ENCODE peak calls at places on chromosomes 7 and 10, in nine cellular contexts. One of them, this sample, is unnamed. For H3K4me1, the result is how much of the 10 kb centered on the place peaks cover.

GRCh38 chr7:95595825-95596182 is 512 bp downstream of the PDK4 start:
- DNase-seq in left lung: no peak
- DNase-seq in tibial artery: no peak
- DNase-seq in kidney: no peak
- DNase-seq in CD4-positive, CD25-positive, alpha-beta regulatory T cell: no peak
- DNase-seq in breast epithelium: no peak
- DNase-seq in sigmoid colon: no peak
- DNase-seq in neuronal stem cell: no peak
- DNase-seq in adrenal gland: peak
- DNase-seq in this sample: no peak

GRCh38 chr10:74585231-74586087 is 240.9 kb upstream of the KAT6B start:
- DNase-seq in left lung: no peak
- DNase-seq in tibial artery: no peak
- DNase-seq in kidney: no peak
- DNase-seq in CD4-positive, CD25-positive, alpha-beta regulatory T cell: peak
- DNase-seq in breast epithelium: no peak
- DNase-seq in sigmoid colon: no peak
- DNase-seq in neuronal stem cell: no peak
- DNase-seq in adrenal gland: peak
- DNase-seq in this sample: peak

GRCh38 chr10:124152139-124152780 is 58.9 kb upstream of the CHST15 start:
- DNase-seq in left lung: peak
- DNase-seq in tibial artery: peak
- DNase-seq in kidney: peak
- DNase-seq in CD4-positive, CD25-positive, alpha-beta regulatory T cell: no peak
- DNase-seq in breast epithelium: no peak
- DNase-seq in sigmoid colon: peak
- DNase-seq in neuronal stem cell: no peak
- DNase-seq in adrenal gland: peak
- DNase-seq in this sample: no peak

GRCh38 chr10:131570716-131571307 is 259.3 kb upstream of the TCERG1L start:
- DNase-seq in left lung: no peak
- DNase-seq in tibial artery: no peak
- DNase-seq in kidney: no peak
- DNase-seq in CD4-positive, CD25-positive, alpha-beta regulatory T cell: no peak
- DNase-seq in breast epithelium: no peak
- DNase-seq in sigmoid colon: no peak
- DNase-seq in neuronal stem cell: no peak
- DNase-seq in adrenal gland: peak
- DNase-seq in this sample: no peak

GRCh38 chr10:48608279-48608681 is 3.4 kb upstream of the ARHGAP22 start:
- DNase-seq in left lung: no peak
- DNase-seq in tibial artery: no peak
- DNase-seq in kidney: no peak
- DNase-seq in CD4-positive, CD25-positive, alpha-beta regulatory T cell: no peak
- DNase-seq in breast epithelium: no peak
- DNase-seq in sigmoid colon: no peak
- DNase-seq in neuronal stem cell: no peak
- DNase-seq in adrenal gland: peak
- DNase-seq in this sample: no peak

GRCh38 chr10:42973870-42974692 is 102.8 kb upstream of the RET start:
- DNase-seq in left lung: peak
- DNase-seq in tibial artery: no peak
- DNase-seq in kidney: peak
- DNase-seq in CD4-positive, CD25-positive, alpha-beta regulatory T cell: no peak
- DNase-seq in breast epithelium: peak
- DNase-seq in sigmoid colon: peak
- DNase-seq in neuronal stem cell: no peak
- DNase-seq in adrenal gland: peak
- DNase-seq in this sample: no peak

GRCh38 chr10:29895436-29895835 is 163.9 kb downstream of the JCAD start:
- DNase-seq in left lung: peak
- DNase-seq in tibial artery: peak
- DNase-seq in kidney: peak
- DNase-seq in CD4-positive, CD25-positive, alpha-beta regulatory T cell: no peak
- DNase-seq in breast epithelium: no peak
- DNase-seq in sigmoid colon: peak
- DNase-seq in neuronal stem cell: peak
- DNase-seq in adrenal gland: peak
- DNase-seq in this sample: no peak

GRCh38 chr10:123287594-123288247 is 133.5 kb downstream of the BUB3 start:
- DNase-seq in left lung: no peak
- DNase-seq in tibial artery: no peak
- DNase-seq in kidney: no peak
- DNase-seq in CD4-positive, CD25-positive, alpha-beta regulatory T cell: no peak
- DNase-seq in breast epithelium: no peak
- DNase-seq in sigmoid colon: no peak
- DNase-seq in neuronal stem cell: no peak
- DNase-seq in adrenal gland: peak
- DNase-seq in this sample: no peak

GRCh38 chr7:129188892-129189660 is 643 bp downstream of the SMO start:
- DNase-seq in left lung: no peak
- DNase-seq in tibial artery: no peak
- DNase-seq in kidney: peak
- DNase-seq in CD4-positive, CD25-positive, alpha-beta regulatory T cell: no peak
- DNase-seq in breast epithelium: no peak
- DNase-seq in sigmoid colon: peak
- DNase-seq in neuronal stem cell: no peak
- DNase-seq in adrenal gland: no peak
- DNase-seq in this sample: no peak

GRCh38 chr7:103547451-103548284 is 101.7 kb upstream of the SLC26A5 start:
- DNase-seq in left lung: no peak
- DNase-seq in tibial artery: no peak
- DNase-seq in kidney: no peak
- DNase-seq in CD4-positive, CD25-positive, alpha-beta regulatory T cell: no peak
- DNase-seq in breast epithelium: no peak
- DNase-seq in sigmoid colon: no peak
- DNase-seq in neuronal stem cell: no peak
- DNase-seq in adrenal gland: no peak
- DNase-seq in this sample: no peak

GRCh38 chr10:4121531-4122380 is 336.7 kb upstream of the KLF6 start:
- DNase-seq in left lung: no peak
- DNase-seq in tibial artery: no peak
- DNase-seq in kidney: no peak
- DNase-seq in CD4-positive, CD25-positive, alpha-beta regulatory T cell: no peak
- DNase-seq in breast epithelium: no peak
- DNase-seq in sigmoid colon: no peak
- DNase-seq in neuronal stem cell: no peak
- DNase-seq in adrenal gland: no peak
- DNase-seq in this sample: no peak

GRCh38 chr10:113368660-113369059 is 184.2 kb upstream of the HABP2 start:
- DNase-seq in left lung: no peak
- DNase-seq in tibial artery: no peak
- DNase-seq in kidney: no peak
- DNase-seq in CD4-positive, CD25-positive, alpha-beta regulatory T cell: no peak
- DNase-seq in breast epithelium: no peak
- DNase-seq in sigmoid colon: no peak
- DNase-seq in neuronal stem cell: no peak
- DNase-seq in adrenal gland: no peak
- DNase-seq in this sample: no peak

GRCh38 chr7:10704653-10705052 is 269.0 kb upstream of the PHF14 start:
- DNase-seq in left lung: no peak
- DNase-seq in tibial artery: no peak
- DNase-seq in kidney: no peak
- DNase-seq in CD4-positive, CD25-positive, alpha-beta regulatory T cell: no peak
- DNase-seq in breast epithelium: no peak
- DNase-seq in sigmoid colon: no peak
- DNase-seq in neuronal stem cell: no peak
- DNase-seq in adrenal gland: no peak
- DNase-seq in this sample: no peak

GRCh38 chr10:75493464-75493863 is 62.0 kb downstream of the LRMDA start:
- DNase-seq in left lung: no peak
- DNase-seq in tibial artery: peak
- DNase-seq in kidney: no peak
- DNase-seq in CD4-positive, CD25-positive, alpha-beta regulatory T cell: no peak
- DNase-seq in breast epithelium: no peak
- DNase-seq in sigmoid colon: no peak
- DNase-seq in neuronal stem cell: no peak
- DNase-seq in adrenal gland: no peak
- DNase-seq in this sample: no peak

GRCh38 chr10:11373626-11374310 is 237.7 kb downstream of the USP6NL start:
- DNase-seq in left lung: no peak
- DNase-seq in tibial artery: no peak
- DNase-seq in kidney: no peak
- DNase-seq in CD4-positive, CD25-positive, alpha-beta regulatory T cell: no peak
- DNase-seq in breast epithelium: no peak
- DNase-seq in sigmoid colon: no peak
- DNase-seq in neuronal stem cell: no peak
- DNase-seq in adrenal gland: no peak
- DNase-seq in this sample: no peak

GRCh38 chr10:124059552-124059951 is 33.8 kb downstream of the CHST15 start:
- DNase-seq in left lung: no peak
- DNase-seq in tibial artery: no peak
- DNase-seq in kidney: no peak
- DNase-seq in CD4-positive, CD25-positive, alpha-beta regulatory T cell: no peak
- DNase-seq in breast epithelium: no peak
- DNase-seq in sigmoid colon: no peak
- DNase-seq in neuronal stem cell: no peak
- DNase-seq in adrenal gland: no peak
- DNase-seq in this sample: no peak

GRCh38 chr10:128525444-128525843 is 399.2 kb upstream of the MKI67 start:
- DNase-seq in left lung: no peak
- DNase-seq in tibial artery: no peak
- DNase-seq in kidney: no peak
- DNase-seq in CD4-positive, CD25-positive, alpha-beta regulatory T cell: no peak
- DNase-seq in breast epithelium: no peak
- DNase-seq in sigmoid colon: no peak
- DNase-seq in neuronal stem cell: no peak
- DNase-seq in adrenal gland: no peak
- DNase-seq in this sample: no peak

GRCh38 chr7:129231666-129232065 is 6.8 kb downstream of the AHCYL2 start:
- DNase-seq in left lung: no peak
- DNase-seq in tibial artery: no peak
- DNase-seq in kidney: no peak
- DNase-seq in CD4-positive, CD25-positive, alpha-beta regulatory T cell: no peak
- DNase-seq in breast epithelium: no peak
- DNase-seq in sigmoid colon: no peak
- DNase-seq in neuronal stem cell: no peak
- DNase-seq in adrenal gland: no peak
- DNase-seq in this sample: no peak

GRCh38 chr7:91492317-91492716 is 228.1 kb downstream of the FZD1 start:
- DNase-seq in left lung: no peak
- DNase-seq in tibial artery: no peak
- DNase-seq in kidney: no peak
- DNase-seq in CD4-positive, CD25-positive, alpha-beta regulatory T cell: no peak
- DNase-seq in breast epithelium: no peak
- DNase-seq in sigmoid colon: no peak
- DNase-seq in neuronal stem cell: no peak
- DNase-seq in adrenal gland: no peak
- DNase-seq in this sample: no peak

GRCh38 chr7:80703272-80703671 is 64.8 kb downstream of the CD36 start:
- DNase-seq in left lung: no peak
- DNase-seq in tibial artery: no peak
- DNase-seq in kidney: no peak
- DNase-seq in CD4-positive, CD25-positive, alpha-beta regulatory T cell: no peak
- DNase-seq in breast epithelium: no peak
- DNase-seq in sigmoid colon: no peak
- DNase-seq in neuronal stem cell: no peak
- DNase-seq in adrenal gland: no peak
- DNase-seq in this sample: no peak

GRCh38 chr10:71335173-71335572 is 16.1 kb downstream of the SLC29A3 start:
- DNase-seq in left lung: no peak
- DNase-seq in tibial artery: no peak
- DNase-seq in kidney: no peak
- DNase-seq in CD4-positive, CD25-positive, alpha-beta regulatory T cell: no peak
- DNase-seq in breast epithelium: no peak
- DNase-seq in sigmoid colon: no peak
- DNase-seq in neuronal stem cell: no peak
- DNase-seq in adrenal gland: no peak
- DNase-seq in this sample: no peak
- H3K4me1 ChIP-seq in left lung: under half
- H3K4me1 ChIP-seq in tibial artery: under half
- H3K4me1 ChIP-seq in kidney: under half
- H3K4me1 ChIP-seq in CD4-positive, CD25-positive, alpha-beta regulatory T cell: under half
- H3K4me1 ChIP-seq in breast epithelium: under half
- H3K4me1 ChIP-seq in sigmoid colon: under half
- H3K4me1 ChIP-seq in neuronal stem cell: under half
- H3K4me1 ChIP-seq in adrenal gland: under half
- H3K4me1 ChIP-seq in this sample: under half

DNA sequence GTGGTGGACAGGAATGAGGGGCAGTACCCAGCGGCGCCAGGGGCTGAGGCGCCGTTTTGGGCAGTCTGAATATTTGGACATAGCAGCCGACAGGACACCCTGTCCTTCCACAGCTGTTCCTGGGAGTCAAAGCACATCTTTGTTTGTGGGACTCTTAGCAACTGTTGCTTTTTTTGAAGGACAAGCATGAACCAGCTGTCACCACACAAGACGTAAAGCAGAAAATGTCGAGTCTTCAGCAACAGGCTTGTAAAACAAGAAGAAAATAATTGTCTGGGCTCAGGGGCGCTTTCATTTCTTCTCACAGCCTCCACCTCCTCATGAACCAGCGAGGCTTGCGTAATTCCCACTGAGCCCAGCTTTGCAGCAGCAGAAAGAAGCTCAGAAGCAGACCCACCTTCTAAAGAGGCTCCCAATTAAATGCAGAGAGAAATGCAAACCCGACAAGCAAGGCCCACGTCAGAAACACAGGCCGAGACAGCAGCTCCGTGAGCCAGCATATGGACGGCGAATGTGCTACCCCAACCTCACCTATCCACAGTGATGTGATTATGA is 68.9 kb upstream of the DNAAF5 start:
- DNase-seq in left lung: no peak
- DNase-seq in tibial artery: no peak
- DNase-seq in kidney: peak
- DNase-seq in CD4-positive, CD25-positive, alpha-beta regulatory T cell: no peak
- DNase-seq in breast epithelium: no peak
- DNase-seq in sigmoid colon: peak
- DNase-seq in neuronal stem cell: no peak
- DNase-seq in adrenal gland: no peak
- DNase-seq in this sample: no peak
- H3K4me3 ChIP-seq in left lung: no peak
- H3K4me3 ChIP-seq in tibial artery: no peak
- H3K4me3 ChIP-seq in kidney: no peak
- H3K4me3 ChIP-seq in CD4-positive, CD25-positive, alpha-beta regulatory T cell: no peak
- H3K4me3 ChIP-seq in breast epithelium: no peak
- H3K4me3 ChIP-seq in sigmoid colon: no peak
- H3K4me3 ChIP-seq in neuronal stem cell: no peak
- H3K4me3 ChIP-seq in adrenal gland: no peak
- H3K4me3 ChIP-seq in this sample: no peak

DNA sequence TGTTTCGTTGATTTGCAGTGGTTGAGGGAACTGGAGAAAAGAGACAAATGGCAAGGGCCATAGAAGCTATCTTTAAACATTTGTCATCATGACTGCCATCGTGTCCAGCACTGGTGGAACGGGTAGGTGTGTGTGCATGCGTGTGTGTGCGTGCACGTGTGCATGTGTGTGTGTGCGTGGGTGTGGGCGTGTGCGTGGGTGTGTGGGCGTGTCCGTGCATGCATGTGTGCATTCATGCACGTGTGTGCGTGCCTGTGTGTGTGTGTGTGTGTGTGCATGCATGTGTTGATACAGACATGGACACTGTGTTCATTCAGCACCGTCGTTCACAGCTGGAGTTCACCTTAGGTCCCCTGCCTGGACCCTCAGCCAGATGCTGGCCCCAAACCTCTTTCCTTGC is 38.1 kb upstream of the AP5Z1 start:
- DNase-seq in left lung: no peak
- DNase-seq in tibial artery: no peak
- DNase-seq in kidney: no peak
- DNase-seq in CD4-positive, CD25-positive, alpha-beta regulatory T cell: no peak
- DNase-seq in breast epithelium: no peak
- DNase-seq in sigmoid colon: no peak
- DNase-seq in neuronal stem cell: no peak
- DNase-seq in adrenal gland: no peak
- DNase-seq in this sample: no peak
- H3K4me1 ChIP-seq in left lung: half or more
- H3K4me1 ChIP-seq in tibial artery: under half
- H3K4me1 ChIP-seq in kidney: under half
- H3K4me1 ChIP-seq in CD4-positive, CD25-positive, alpha-beta regulatory T cell: under half
- H3K4me1 ChIP-seq in breast epithelium: under half
- H3K4me1 ChIP-seq in sigmoid colon: under half
- H3K4me1 ChIP-seq in neuronal stem cell: under half
- H3K4me1 ChIP-seq in adrenal gland: under half
- H3K4me1 ChIP-seq in this sample: under half

GRCh38 chr7:34175837-34176236 is 270.5 kb downstream of the BMPER start:
- DNase-seq in left lung: no peak
- DNase-seq in tibial artery: no peak
- DNase-seq in kidney: no peak
- DNase-seq in CD4-positive, CD25-positive, alpha-beta regulatory T cell: no peak
- DNase-seq in breast epithelium: no peak
- DNase-seq in sigmoid colon: no peak
- DNase-seq in neuronal stem cell: no peak
- DNase-seq in adrenal gland: no peak
- DNase-seq in this sample: no peak
- H3K4me3 ChIP-seq in left lung: no peak
- H3K4me3 ChIP-seq in tibial artery: no peak
- H3K4me3 ChIP-seq in kidney: no peak
- H3K4me3 ChIP-seq in CD4-positive, CD25-positive, alpha-beta regulatory T cell: no peak
- H3K4me3 ChIP-seq in breast epithelium: no peak
- H3K4me3 ChIP-seq in sigmoid colon: no peak
- H3K4me3 ChIP-seq in neuronal stem cell: no peak
- H3K4me3 ChIP-seq in adrenal gland: no peak
- H3K4me3 ChIP-seq in this sample: no peak